ENCODE peak calls at places on chromosomes 6 and 20, in eight cellular contexts. G, Z, P, X, S, Y, A and Q are unnamed samples.

GRCh38 chr20:38735172-38735571 is 10.9 kb downstream of the SLC32A1 start:
- DNase-seq in Y (no peak), P (no peak), A (no peak), G (no peak), X (no peak), Z (no peak), S (no peak), Q (no peak)

GRCh38 chr6:35327349-35328027 is 14.9 kb upstream of the PPARD start:
- DNase-seq in G (peak; percentile 31), Y (peak; percentile 68), Z (peak; percentile 71), S (peak; percentile 24), X (peak; percentile 80), P (peak; percentile 61), A (peak; percentile 70), Q (peak; percentile 52)

GRCh38 chr20:16803965-16804792 is 56.0 kb downstream of the OTOR start:
- DNase-seq in P (peak; percentile 75), Z (no peak), Y (peak; percentile 63), S (peak; percentile 70), X (peak; percentile 71), G (peak; percentile 83), A (peak; percentile 82), Q (peak; percentile 42)

GRCh38 chr6:90217621-90218496 is 78.8 kb downstream of the BACH2 start:
- DNase-seq in Y (no peak), Z (no peak), S (no peak), G (no peak), P (no peak), X (peak; percentile 85), A (peak; percentile 82), Q (peak; percentile 87)

GRCh38 chr20:44850272-44850671 is 35.2 kb upstream of the YWHAB start:
- DNase-seq in X (no peak), Y (no peak), Z (no peak), G (no peak), P (no peak), A (no peak), S (no peak), Q (no peak)

GRCh38 chr6:43761666-43762409 is 8.2 kb upstream of the VEGFA start:
- DNase-seq in Z (no peak), Y (no peak), P (no peak), S (no peak), G (no peak), X (no peak), A (no peak), Q (no peak)

GRCh38 chr20:330233-331149 is 5.1 kb downstream of the SOX12 start:
- DNase-seq in S (peak; percentile 76), X (peak; percentile 82), Z (peak; percentile 71), Y (peak; percentile 80), G (peak; percentile 85), P (peak; percentile 84), A (peak; percentile 65), Q (peak; percentile 73)

GRCh38 chr6:30810813-30811329 is 66.5 kb upstream of the IER3 start:
- DNase-seq in S (no peak), Y (no peak), Z (peak; percentile 39), P (no peak), A (no peak), G (no peak), X (no peak), Q (no peak)

GRCh38 chr6:138818496-138819194 is 22.8 kb downstream of the ECT2L start:
- DNase-seq in P (no peak), G (no peak), Z (peak; percentile 36), X (no peak), Y (no peak), A (no peak), S (no peak), Q (no peak)

GRCh38 chr20:7497985-7498384 is 442.3 kb downstream of the HAO1 start:
- DNase-seq in S (no peak), X (no peak), Y (peak; percentile 93), A (no peak), Z (no peak), G (no peak), P (no peak), Q (no peak)

GRCh38 chr20:62454936-62455673 is 20.7 kb downstream of the GATA5 start:
- DNase-seq in S (no peak), X (peak; percentile 62), P (peak; percentile 56), G (no peak), A (no peak), Z (no peak), Y (no peak), Q (no peak)

GRCh38 chr20:21184810-21185209 is 58.9 kb downstream of the KIZ start:
- DNase-seq in Y (peak; percentile 55), P (no peak), A (no peak), X (no peak), G (no peak), S (no peak), Z (no peak), Q (peak; percentile 89)

GRCh38 chr6:144893737-144894151 is 608.6 kb downstream of the UTRN start:
- DNase-seq in X (no peak), Z (no peak), G (no peak), S (no peak), P (no peak), A (no peak), Y (no peak), Q (no peak)

GRCh38 chr6:12776291-12776690 is 59.7 kb downstream of the PHACTR1 start:
- DNase-seq in Y (no peak), X (no peak), G (no peak), P (no peak), Z (no peak), A (no peak), S (no peak), Q (no peak)

GRCh38 chr20:1430004-1430451 is 36.6 kb downstream of the NSFL1C start:
- DNase-seq in P (no peak), S (no peak), A (no peak), Z (no peak), Y (peak; percentile 71), X (no peak), G (no peak), Q (peak; percentile 98)

GRCh38 chr6:150599199-150600002 is at the start of gene PLEKHG1:
- DNase-seq in P (peak; percentile 38), S (peak; percentile 78), Z (peak; percentile 87), G (peak; percentile 74), A (peak; percentile 82), Y (peak; percentile 28), X (peak; percentile 81), Q (no peak)